ENCODE peak calls at places on chromosomes 13 and 19, in four cellular contexts. One of them, this sample, is unnamed.

GRCh38 chr19:19366691-19367396 is 38.6 kb upstream of the GATAD2A start:
- DNase-seq in LHCN-M2: peak
- DNase-seq in T-helper 2 cell: peak
- DNase-seq in GF-D8: peak
- DNase-seq in this sample: peak

GRCh38 chr13:27182844-27183497 is 11.4 kb upstream of the USP12 start:
- DNase-seq in GF-D8: no peak
- DNase-seq in LHCN-M2: peak
- DNase-seq in T-helper 2 cell: no peak
- DNase-seq in this sample: no peak

GRCh38 chr13:38348890-38349289 is 761 bp upstream of the UFM1 start:
- DNase-seq in LHCN-M2: peak
- DNase-seq in GF-D8: no peak
- DNase-seq in T-helper 2 cell: no peak
- DNase-seq in this sample: peak

GRCh38 chr13:95485045-95485517 is 67.4 kb upstream of the CLDN10 start:
- DNase-seq in T-helper 2 cell: no peak
- DNase-seq in GF-D8: peak
- DNase-seq in LHCN-M2: peak
- DNase-seq in this sample: no peak

GRCh38 chr19:38209671-38210457 is 14.2 kb downstream of the DPF1 start:
- DNase-seq in GF-D8: no peak
- DNase-seq in LHCN-M2: peak
- DNase-seq in T-helper 2 cell: no peak
- DNase-seq in this sample: peak

GRCh38 chr19:6287269-6287885 is 7.6 kb upstream of the MLLT1 start:
- DNase-seq in LHCN-M2: no peak
- DNase-seq in GF-D8: no peak
- DNase-seq in T-helper 2 cell: no peak
- DNase-seq in this sample: no peak

GRCh38 chr19:42152876-42153275 is 20.6 kb upstream of the POU2F2 start:
- DNase-seq in LHCN-M2: no peak
- DNase-seq in T-helper 2 cell: no peak
- DNase-seq in GF-D8: no peak
- DNase-seq in this sample: no peak

GRCh38 chr19:45069056-45069455 is 7.2 kb downstream of the ZNF296 start:
- DNase-seq in T-helper 2 cell: no peak
- DNase-seq in LHCN-M2: no peak
- DNase-seq in GF-D8: no peak
- DNase-seq in this sample: no peak

GRCh38 chr19:29777916-29778315 is 33.9 kb upstream of the CCNE1 start:
- DNase-seq in LHCN-M2: no peak
- DNase-seq in GF-D8: no peak
- DNase-seq in T-helper 2 cell: no peak
- DNase-seq in this sample: no peak

GRCh38 chr19:34067861-34068271 is 104.4 kb upstream of the LSM14A start:
- DNase-seq in LHCN-M2: peak
- DNase-seq in T-helper 2 cell: no peak
- DNase-seq in GF-D8: no peak
- DNase-seq in this sample: no peak

GRCh38 chr13:65638572-65639168 is 1591.5 kb downstream of the PCDH9 start:
- DNase-seq in T-helper 2 cell: no peak
- DNase-seq in GF-D8: no peak
- DNase-seq in LHCN-M2: peak
- DNase-seq in this sample: no peak

GRCh38 chr19:3423183-3423829 is 56.9 kb downstream of the NFIC start:
- DNase-seq in GF-D8: no peak
- DNase-seq in LHCN-M2: no peak
- DNase-seq in T-helper 2 cell: no peak
- DNase-seq in this sample: no peak

GRCh38 chr13:29969286-29969685 is 118.9 kb upstream of the UBL3 start:
- DNase-seq in GF-D8: no peak
- DNase-seq in LHCN-M2: peak
- DNase-seq in T-helper 2 cell: no peak
- DNase-seq in this sample: no peak

GRCh38 chr19:34853369-34853768 is 73.3 kb upstream of the ZNF30 start:
- DNase-seq in GF-D8: no peak
- DNase-seq in T-helper 2 cell: no peak
- DNase-seq in LHCN-M2: no peak
- DNase-seq in this sample: no peak

GRCh38 chr19:2112516-2113320 is 16.0 kb downstream of the IZUMO4 start:
- DNase-seq in T-helper 2 cell: peak
- DNase-seq in GF-D8: no peak
- DNase-seq in LHCN-M2: no peak
- DNase-seq in this sample: no peak

GRCh38 chr19:4933528-4933927 is 24.2 kb downstream of the UHRF1 start:
- DNase-seq in T-helper 2 cell: no peak
- DNase-seq in GF-D8: no peak
- DNase-seq in LHCN-M2: peak
- DNase-seq in this sample: no peak

GRCh38 chr19:49335071-49335783 is at the start of gene CD37:
- DNase-seq in T-helper 2 cell: peak
- DNase-seq in LHCN-M2: no peak
- DNase-seq in GF-D8: peak
- DNase-seq in this sample: no peak

GRCh38 chr19:46898731-46899130 is 37.9 kb downstream of the ARHGAP35 start:
- DNase-seq in LHCN-M2: peak
- DNase-seq in GF-D8: no peak
- DNase-seq in T-helper 2 cell: no peak
- DNase-seq in this sample: no peak

GRCh38 chr19:50268046-50268445 is 61.1 kb downstream of the KCNC3 start:
- DNase-seq in LHCN-M2: no peak
- DNase-seq in GF-D8: no peak
- DNase-seq in T-helper 2 cell: no peak
- DNase-seq in this sample: no peak

GRCh38 chr13:24161010-24161775 is 673 bp downstream of the SPATA13 start:
- DNase-seq in GF-D8: no peak
- DNase-seq in T-helper 2 cell: peak
- DNase-seq in LHCN-M2: no peak
- DNase-seq in this sample: no peak

GRCh38 chr13:51822106-51822840 is 18.3 kb upstream of the DHRS12 start:
- DNase-seq in GF-D8: no peak
- DNase-seq in LHCN-M2: no peak
- DNase-seq in T-helper 2 cell: no peak
- DNase-seq in this sample: no peak

This sample was measured in DMS79 treated with DMSO at 0.1 percent for 48 hours.